ENCODE peak calls at places on chromosome 1, in ten cellular contexts. U, G, S, V, N, B, I, R, Y and P are unnamed samples. For H3K4me1, the result is how much of the 10 kb centered on the place peaks cover.

GRCh38 chr1:186487163-186487562 is 26.2 kb upstream of the PDC start:
- DNase-seq in R (no peak), S (no peak), Y (no peak), I (peak), G (no peak), N (no peak), U (no peak), B (no peak), V (no peak), P (peak)

GRCh38 chr1:14598498-14599172 is at the start of gene KAZN:
- DNase-seq in Y (no peak), S (no peak), V (no peak), B (no peak), R (no peak), I (no peak), G (no peak), U (peak), N (peak), P (no peak)

GRCh38 chr1:32307313-32307712 is 15.4 kb downstream of the HDAC1 start:
- DNase-seq in I (peak), Y (no peak), G (no peak), V (no peak), U (no peak), B (no peak), N (no peak), S (no peak), R (peak), P (no peak)

GRCh38 chr1:180609643-180610555 is 21.9 kb upstream of the XPR1 start:
- DNase-seq in G (no peak), Y (no peak), I (peak), R (no peak), V (no peak), S (no peak), N (no peak), U (no peak), B (no peak), P (no peak)

GRCh38 chr1:221824025-221824424 is 82.1 kb upstream of the DUSP10 start:
- DNase-seq in I (peak), G (no peak), Y (no peak), S (no peak), N (no peak), V (no peak), R (peak), B (no peak), U (no peak), P (no peak)

GRCh38 chr1:206739411-206740076 is 31.0 kb upstream of the IL19 start:
- DNase-seq in R (no peak), V (no peak), Y (no peak), S (no peak), N (no peak), B (no peak), I (peak), U (no peak), G (no peak), P (no peak)

GRCh38 chr1:204523605-204524215 is 7.5 kb downstream of the MDM4 start:
- DNase-seq in I (no peak), R (no peak), U (no peak), S (no peak), N (no peak), V (no peak), G (no peak), B (no peak), Y (no peak), P (peak)

GRCh38 chr1:227604446-227604845 is 41.1 kb downstream of the ZNF678 start:
- DNase-seq in S (no peak), R (peak), N (no peak), V (no peak), U (no peak), B (no peak), Y (no peak), I (no peak), G (no peak), P (no peak)

GRCh38 chr1:242579528-242580235 is 55.2 kb upstream of the PLD5 start:
- DNase-seq in V (no peak), I (no peak), N (no peak), S (no peak), B (no peak), Y (no peak), G (no peak), U (no peak), R (no peak), P (no peak)

DNA sequence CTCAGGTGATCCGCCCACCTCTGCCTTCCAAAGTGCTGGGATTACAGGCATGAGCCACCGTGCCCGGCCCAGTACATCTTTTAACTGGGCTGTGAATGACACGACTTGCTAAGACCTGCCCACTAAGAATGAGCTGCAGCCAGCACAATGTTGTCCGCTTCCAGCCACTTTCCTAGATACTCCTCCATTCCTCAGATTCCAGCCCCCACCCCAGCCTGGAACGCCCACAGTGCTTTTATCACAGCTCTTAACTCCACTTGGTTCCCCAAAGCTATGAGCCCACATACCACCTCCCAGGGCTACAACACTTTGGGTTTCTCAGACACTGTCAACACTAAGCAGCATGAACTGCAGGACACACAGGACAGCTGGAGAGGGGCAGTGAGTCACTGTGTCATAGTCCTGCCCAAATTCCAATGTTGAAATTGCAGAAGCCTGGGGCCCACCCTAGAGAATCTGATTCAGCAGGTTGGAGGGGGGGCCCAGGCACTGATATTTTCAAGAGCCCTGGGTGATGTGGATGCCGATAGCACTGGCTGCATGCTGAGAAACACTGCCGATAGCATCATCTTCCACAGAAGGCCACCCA is 58.0 kb downstream of the ACBD3 start:
- DNase-seq in G (peak), R (peak), V (peak), S (peak), Y (no peak), N (peak), B (peak), I (peak), U (peak), P (peak)
- H3K4me1 ChIP-seq in G (under half), R (under half), V (under half), S (under half), Y (under half), N (under half), B (under half), I (under half), U (under half), P (under half)

GRCh38 chr1:156964431-156964830 is 44.0 kb downstream of the LRRC71 start:
- DNase-seq in B (no peak), S (no peak), N (no peak), V (no peak), Y (no peak), I (peak), G (no peak), U (no peak), R (no peak), P (no peak)

GRCh38 chr1:156959414-156959813 is 39.0 kb downstream of the LRRC71 start:
- DNase-seq in V (no peak), B (no peak), Y (no peak), N (no peak), G (no peak), S (no peak), U (peak), R (no peak), I (peak), P (no peak)

GRCh38 chr1:156963621-156964020 is 43.2 kb downstream of the LRRC71 start:
- DNase-seq in V (no peak), U (no peak), B (no peak), G (peak), N (no peak), Y (no peak), S (no peak), I (no peak), R (no peak), P (no peak)

GRCh38 chr1:156958247-156958714 is 37.8 kb downstream of the LRRC71 start:
- DNase-seq in U (no peak), B (no peak), N (no peak), V (no peak), G (no peak), Y (no peak), I (no peak), S (no peak), R (no peak), P (no peak)

DNA sequence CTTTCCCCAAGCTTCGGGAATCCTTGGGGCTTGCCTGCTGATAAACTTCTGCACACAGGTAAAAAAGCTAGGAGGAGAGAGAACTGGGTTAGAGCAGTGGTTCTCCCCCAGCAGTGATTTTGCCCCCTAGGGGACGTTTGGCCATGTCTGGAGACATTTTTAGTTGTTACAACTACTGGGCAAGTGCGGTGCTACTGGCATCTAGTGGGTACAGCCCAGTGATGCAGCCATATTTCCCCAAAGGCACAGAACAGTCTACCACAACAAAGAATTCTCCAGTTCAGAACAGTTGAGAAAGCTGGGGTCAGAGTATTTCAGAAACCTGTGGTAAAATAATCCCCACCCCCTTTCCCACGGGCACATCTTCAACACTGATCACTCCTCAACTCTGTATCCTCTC is 41.3 kb downstream of the LRRC71 start:
- DNase-seq in I (no peak), Y (no peak), B (no peak), N (no peak), V (no peak), G (no peak), U (peak), S (no peak), R (no peak), P (no peak)
- TF ChIP-seq CTCF in I (no peak), Y (no peak), B (peak), N (no peak), V (no peak), G (no peak), U (peak), S (no peak), R (peak), P (peak)

GRCh38 chr1:207813513-207813881 is 61.6 kb downstream of the CD46 start:
- DNase-seq in R (no peak), U (no peak), B (no peak), G (no peak), V (peak), I (no peak), Y (no peak), N (no peak), S (no peak), P (no peak)
- H3K4me1 ChIP-seq in R (under half), U (under half), B (half or more), G (half or more), V (under half), I (under half), Y (under half), N (half or more), S (half or more), P (under half)

GRCh38 chr1:177567393-177567792 is 396.6 kb downstream of the BRINP2 start:
- DNase-seq in R (no peak), V (no peak), G (no peak), U (no peak), N (no peak), B (no peak), S (no peak), Y (no peak), I (peak), P (peak)
- TF ChIP-seq CTCF in R (no peak), V (no peak), G (no peak), U (peak), N (no peak), B (peak), S (no peak), Y (no peak), I (peak), P (peak)

DNA sequence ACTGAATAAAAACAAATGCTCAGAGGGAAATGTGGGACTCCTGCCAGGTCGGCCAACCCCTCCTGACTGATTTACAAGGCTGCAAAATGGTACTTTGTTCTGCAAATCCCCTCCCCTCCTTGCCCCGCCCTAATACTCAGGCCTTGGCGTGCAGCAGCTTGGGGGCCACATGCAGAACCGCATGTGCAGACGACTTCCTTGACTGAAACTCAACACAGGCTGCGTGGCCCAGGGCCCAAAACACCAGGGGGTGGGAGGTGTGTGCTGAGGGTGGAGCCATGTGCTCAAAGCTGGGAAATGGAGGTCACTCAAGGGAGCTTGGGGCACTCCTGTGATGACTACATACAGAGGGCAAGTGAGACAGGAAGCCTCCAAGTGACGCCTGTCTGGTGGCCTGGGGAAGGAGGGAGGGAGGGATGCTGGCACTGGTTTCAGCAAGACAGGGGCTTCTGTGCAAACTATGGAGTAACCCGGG is 87.2 kb downstream of the MRPL37 start:
- DNase-seq in S (peak), G (peak), I (peak), N (peak), V (peak), U (no peak), Y (peak), R (peak), B (peak), P (peak)
- H3K4me1 ChIP-seq in S (half or more), G (half or more), I (under half), N (under half), V (under half), U (half or more), Y (under half), R (under half), B (under half), P (under half)

GRCh38 chr1:235557495-235557894 is 53.2 kb upstream of the B3GALNT2 start:
- DNase-seq in V (no peak), I (no peak), S (no peak), R (no peak), U (no peak), Y (no peak), N (no peak), G (no peak), B (no peak), P (no peak)
- TF ChIP-seq CTCF in V (no peak), I (no peak), S (no peak), R (no peak), U (peak), Y (no peak), N (no peak), G (no peak), B (no peak), P (peak)

DNA sequence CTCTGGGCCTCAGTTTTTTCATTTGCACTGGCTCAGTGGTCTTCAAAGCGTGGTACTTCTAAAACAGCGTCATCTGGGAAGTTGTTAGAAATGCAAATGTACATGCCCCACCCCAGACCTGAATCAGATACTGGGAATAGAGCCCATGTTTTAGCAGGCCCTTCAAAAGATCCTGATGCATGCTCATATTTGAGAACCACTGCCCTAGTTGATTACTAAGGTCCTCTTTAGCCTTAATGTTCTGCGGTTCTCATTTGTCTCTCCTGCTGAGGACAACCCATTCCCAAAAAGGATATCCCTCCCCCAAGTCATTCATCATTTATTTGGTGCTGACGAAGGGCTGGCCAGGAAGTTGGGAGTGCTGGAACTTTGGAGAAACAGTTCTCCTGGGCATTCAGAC is 92.4 kb upstream of the RALGPS2 start:
- DNase-seq in V (no peak), I (peak), B (no peak), S (no peak), U (no peak), R (peak), G (no peak), N (no peak), Y (no peak), P (no peak)
- H3K4me1 ChIP-seq in V (under half), I (under half), B (under half), S (under half), U (under half), R (under half), G (under half), N (under half), Y (under half), P (under half)

DNA sequence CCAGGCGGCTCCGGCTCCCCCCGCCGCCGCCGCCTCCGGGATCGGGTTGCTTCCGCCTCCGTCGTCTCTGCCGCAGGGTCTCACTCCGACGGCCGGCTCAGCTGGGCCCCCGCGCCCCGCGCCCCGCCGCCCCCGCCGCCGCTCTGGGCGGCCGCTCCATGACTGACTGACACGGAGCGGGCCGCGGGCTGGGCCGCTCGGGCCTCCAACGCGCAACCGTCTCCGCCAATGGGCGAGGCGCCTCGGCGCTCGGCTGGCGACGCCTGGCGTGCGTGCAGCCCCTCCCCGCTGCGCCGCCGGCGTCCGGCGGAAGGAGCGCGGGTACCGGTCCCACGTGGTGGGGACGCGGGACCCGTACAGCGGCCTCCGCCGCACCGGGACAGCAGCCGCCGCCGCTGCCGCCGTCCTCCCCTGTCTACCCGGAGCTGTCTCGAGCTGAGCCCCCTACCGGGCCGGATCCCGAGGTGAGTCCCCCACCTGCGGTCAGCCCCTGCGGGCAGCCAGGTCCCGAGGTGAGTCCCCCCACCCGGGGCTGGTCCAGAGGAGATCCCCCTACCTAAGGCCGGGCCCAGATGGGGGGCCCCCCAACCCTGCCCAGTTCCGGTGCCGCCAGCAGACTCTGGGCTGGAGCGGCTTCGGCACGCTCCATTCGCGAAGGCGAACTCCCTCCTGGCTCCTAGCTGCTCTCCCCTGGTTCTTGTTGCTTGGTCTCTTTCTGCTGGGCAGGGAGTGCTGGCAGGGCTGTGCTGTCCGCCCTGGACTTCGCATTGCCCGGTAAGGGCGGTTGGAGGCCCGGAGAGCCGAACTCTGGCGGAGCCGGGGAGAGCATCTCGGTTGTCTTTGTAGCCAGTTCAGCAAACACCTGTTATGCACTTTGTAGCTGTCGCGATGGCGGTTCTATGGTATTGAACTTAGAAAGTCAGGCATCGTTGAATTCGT is at the start of the genes TAF5L and URB2:
- DNase-seq in G (peak), Y (peak), R (peak), N (peak), V (peak), U (peak), I (peak), S (peak), B (peak), P (peak)
- TF ChIP-seq CTCF in G (no peak), Y (no peak), R (no peak), N (no peak), V (no peak), U (no peak), I (no peak), S (no peak), B (no peak), P (no peak)